ENCODE peak calls at places on chromosomes 3 and 15, in six cellular contexts. One of them, this sample, is unnamed.

GRCh38 chr15:69126054-69126469 is 34.4 kb upstream of the GLCE start:
- DNase-seq in K562: no peak
- DNase-seq in WTC11: no peak
- DNase-seq in A549: no peak
- DNase-seq in HepG2: peak; percentile 80
- DNase-seq in H1: no peak
- DNase-seq in this sample: peak; percentile 7

GRCh38 chr15:58556028-58556361 is 124.2 kb downstream of the LIPC start:
- DNase-seq in K562: no peak
- DNase-seq in WTC11: no peak
- DNase-seq in A549: no peak
- DNase-seq in HepG2: no peak
- DNase-seq in H1: no peak
- DNase-seq in this sample: no peak

GRCh38 chr3:33061782-33062181 is 35.2 kb downstream of the GLB1 start:
- DNase-seq in K562: no peak
- DNase-seq in WTC11: no peak
- DNase-seq in A549: no peak
- DNase-seq in HepG2: no peak
- DNase-seq in H1: no peak
- DNase-seq in this sample: no peak

GRCh38 chr15:63396546-63396939 is 14.9 kb upstream of the CA12 start:
- DNase-seq in K562: peak; percentile 61
- DNase-seq in WTC11: no peak
- DNase-seq in A549: no peak
- DNase-seq in HepG2: no peak
- DNase-seq in H1: no peak
- DNase-seq in this sample: no peak

GRCh38 chr3:62445267-62445666 is 71.9 kb upstream of the FEZF2 start:
- DNase-seq in K562: no peak
- DNase-seq in WTC11: no peak
- DNase-seq in A549: no peak
- DNase-seq in HepG2: peak; percentile 2
- DNase-seq in H1: no peak
- DNase-seq in this sample: peak; percentile 14

GRCh38 chr3:85164446-85164845 is 205.7 kb downstream of the CADM2 start:
- DNase-seq in K562: no peak
- DNase-seq in WTC11: no peak
- DNase-seq in A549: no peak
- DNase-seq in HepG2: no peak
- DNase-seq in H1: no peak
- DNase-seq in this sample: no peak

GRCh38 chr3:192864943-192865342 is 52.7 kb downstream of the MB21D2 start:
- DNase-seq in K562: no peak
- DNase-seq in WTC11: no peak
- DNase-seq in A549: no peak
- DNase-seq in HepG2: no peak
- DNase-seq in H1: no peak
- DNase-seq in this sample: no peak

GRCh38 chr3:31680072-31680870 is 147.5 kb downstream of the STT3B start:
- DNase-seq in K562: no peak
- DNase-seq in WTC11: no peak
- DNase-seq in A549: no peak
- DNase-seq in HepG2: peak; percentile 67
- DNase-seq in H1: peak; percentile 44
- DNase-seq in this sample: no peak

GRCh38 chr3:20060924-20061323 is 20.7 kb downstream of the KAT2B start:
- DNase-seq in K562: no peak
- DNase-seq in WTC11: no peak
- DNase-seq in A549: no peak
- DNase-seq in HepG2: no peak
- DNase-seq in H1: no peak
- DNase-seq in this sample: no peak

GRCh38 chr3:192366916-192367315 is 360.4 kb downstream of the FGF12 start:
- DNase-seq in K562: no peak
- DNase-seq in WTC11: no peak
- DNase-seq in A549: no peak
- DNase-seq in HepG2: no peak
- DNase-seq in H1: no peak
- DNase-seq in this sample: no peak

GRCh38 chr3:63413523-63413922 is 135.4 kb downstream of the SYNPR start:
- DNase-seq in K562: no peak
- DNase-seq in WTC11: no peak
- DNase-seq in A549: no peak
- DNase-seq in HepG2: no peak
- DNase-seq in H1: no peak
- DNase-seq in this sample: no peak

GRCh38 chr3:43009547-43009946 is 30.4 kb downstream of the GASK1A start:
- DNase-seq in K562: no peak
- DNase-seq in WTC11: no peak
- DNase-seq in A549: no peak
- DNase-seq in HepG2: no peak
- DNase-seq in H1: no peak
- DNase-seq in this sample: no peak

GRCh38 chr3:189369636-189370035 is 197.9 kb downstream of the TPRG1 start:
- DNase-seq in K562: no peak
- DNase-seq in WTC11: no peak
- DNase-seq in A549: no peak
- DNase-seq in HepG2: no peak
- DNase-seq in H1: no peak
- DNase-seq in this sample: no peak

GRCh38 chr15:33515121-33515520 is 204.4 kb downstream of the RYR3 start:
- DNase-seq in K562: no peak
- DNase-seq in WTC11: no peak
- DNase-seq in A549: no peak
- DNase-seq in HepG2: no peak
- DNase-seq in H1: no peak
- DNase-seq in this sample: no peak

GRCh38 chr15:69543681-69544080 is 91.1 kb downstream of the RPLP1 start:
- DNase-seq in K562: no peak
- DNase-seq in WTC11: peak; percentile 23
- DNase-seq in A549: no peak
- DNase-seq in HepG2: no peak
- DNase-seq in H1: no peak
- DNase-seq in this sample: no peak

GRCh38 chr3:191008074-191008473 is 145.6 kb upstream of the GMNC start:
- DNase-seq in K562: no peak
- DNase-seq in WTC11: no peak
- DNase-seq in A549: no peak
- DNase-seq in HepG2: no peak
- DNase-seq in H1: no peak
- DNase-seq in this sample: no peak

GRCh38 chr3:122533931-122534334 is 19.2 kb upstream of the KPNA1 start:
- DNase-seq in K562: peak; percentile 15
- DNase-seq in WTC11: no peak
- DNase-seq in A549: peak; percentile 75
- DNase-seq in HepG2: no peak
- DNase-seq in H1: no peak
- DNase-seq in this sample: no peak

GRCh38 chr3:70856414-70857162 is 544.1 kb upstream of the MDFIC2 start:
- DNase-seq in K562: no peak
- DNase-seq in WTC11: no peak
- DNase-seq in A549: peak; percentile 9
- DNase-seq in HepG2: no peak
- DNase-seq in H1: no peak
- DNase-seq in this sample: peak; percentile 42

GRCh38 chr15:91890614-91891013 is 37.1 kb downstream of the SLCO3A1 start:
- DNase-seq in K562: no peak
- DNase-seq in WTC11: no peak
- DNase-seq in A549: peak; percentile 62
- DNase-seq in HepG2: no peak
- DNase-seq in H1: peak; percentile 13
- DNase-seq in this sample: no peak

GRCh38 chr3:41700155-41700554 is 261.7 kb downstream of the ULK4 start:
- DNase-seq in K562: peak; percentile 41
- DNase-seq in WTC11: no peak
- DNase-seq in A549: no peak
- DNase-seq in HepG2: no peak
- DNase-seq in H1: no peak
- DNase-seq in this sample: peak; percentile 23

GRCh38 chr3:41701196-41701698 is 260.7 kb downstream of the ULK4 start:
- DNase-seq in K562: no peak
- DNase-seq in WTC11: no peak
- DNase-seq in A549: no peak
- DNase-seq in HepG2: no peak
- DNase-seq in H1: no peak
- DNase-seq in this sample: peak; percentile 36

GRCh38 chr3:41710646-41711388 is 251.1 kb downstream of the ULK4 start:
- DNase-seq in K562: no peak
- DNase-seq in WTC11: peak; percentile 17
- DNase-seq in A549: no peak
- DNase-seq in HepG2: no peak
- DNase-seq in H1: no peak
- DNase-seq in this sample: peak; percentile 29

GRCh38 chr3:41708176-41708575 is 253.7 kb downstream of the ULK4 start:
- DNase-seq in K562: no peak
- DNase-seq in WTC11: no peak
- DNase-seq in A549: no peak
- DNase-seq in HepG2: no peak
- DNase-seq in H1: no peak
- DNase-seq in this sample: peak; percentile 42

DNA sequence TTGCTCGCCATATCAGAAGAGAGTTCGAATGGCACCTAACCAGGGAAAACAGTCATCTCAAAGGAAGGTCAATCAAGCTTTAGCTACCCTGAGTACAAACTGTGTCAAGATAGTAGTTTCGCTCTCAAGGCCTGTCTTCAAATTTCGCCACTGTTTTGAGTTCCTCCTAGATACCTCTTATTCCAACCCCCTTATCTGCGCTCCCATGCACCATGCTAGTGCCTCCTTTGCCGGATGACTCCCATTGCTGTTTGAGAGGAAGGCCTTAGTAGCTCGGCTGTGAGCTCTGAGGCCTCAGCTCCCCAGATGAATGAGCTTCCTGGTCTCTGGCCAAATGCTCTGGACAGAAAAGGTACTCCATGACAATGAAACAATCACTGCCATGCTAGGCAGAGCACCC is 256.0 kb downstream of the ULK4 start:
- DNase-seq in K562: peak; percentile 29
- DNase-seq in WTC11: no peak
- DNase-seq in A549: no peak
- DNase-seq in HepG2: no peak
- DNase-seq in H1: no peak
- DNase-seq in this sample: no peak
- TF ChIP-seq JUN in K562: no peak
- TF ChIP-seq JUN in WTC11: no peak
- TF ChIP-seq JUN in A549: no peak
- TF ChIP-seq JUN in HepG2: no peak
- TF ChIP-seq JUN in H1: no peak
- TF ChIP-seq JUN in this sample: no peak

GRCh38 chr3:99945328-99945995 is 127.8 kb downstream of the CMSS1 start:
- DNase-seq in K562: no peak
- DNase-seq in WTC11: no peak
- DNase-seq in A549: no peak
- DNase-seq in HepG2: no peak
- DNase-seq in H1: no peak
- DNase-seq in this sample: peak; percentile 33
- TF ChIP-seq JUN in K562: no peak
- TF ChIP-seq JUN in WTC11: no peak
- TF ChIP-seq JUN in A549: no peak
- TF ChIP-seq JUN in HepG2: no peak
- TF ChIP-seq JUN in H1: no peak
- TF ChIP-seq JUN in this sample: no peak

GRCh38 chr3:119779731-119780383 is 2.0 kb upstream of the NR1I2 start:
- DNase-seq in K562: no peak
- DNase-seq in WTC11: no peak
- DNase-seq in A549: no peak
- DNase-seq in HepG2: no peak
- DNase-seq in H1: no peak
- DNase-seq in this sample: no peak

GRCh38 chr3:119781330-119782198 is at the start of gene NR1I2:
- DNase-seq in K562: no peak
- DNase-seq in WTC11: no peak
- DNase-seq in A549: no peak
- DNase-seq in HepG2: peak; percentile 60
- DNase-seq in H1: no peak
- DNase-seq in this sample: no peak

GRCh38 chr3:119778176-119778575 is 3.7 kb upstream of the NR1I2 start:
- DNase-seq in K562: no peak
- DNase-seq in WTC11: no peak
- DNase-seq in A549: no peak
- DNase-seq in HepG2: no peak
- DNase-seq in H1: no peak
- DNase-seq in this sample: peak; percentile 16

GRCh38 chr3:119776304-119776703 is 5.6 kb upstream of the NR1I2 start:
- DNase-seq in K562: no peak
- DNase-seq in WTC11: no peak
- DNase-seq in A549: no peak
- DNase-seq in HepG2: no peak
- DNase-seq in H1: no peak
- DNase-seq in this sample: no peak

GRCh38 chr3:119778811-119779210 is 3.1 kb upstream of the NR1I2 start:
- DNase-seq in K562: no peak
- DNase-seq in WTC11: no peak
- DNase-seq in A549: no peak
- DNase-seq in HepG2: no peak
- DNase-seq in H1: no peak
- DNase-seq in this sample: no peak
- TF ChIP-seq JUN in K562: no peak
- TF ChIP-seq JUN in WTC11: no peak
- TF ChIP-seq JUN in A549: no peak
- TF ChIP-seq JUN in HepG2: no peak
- TF ChIP-seq JUN in H1: no peak
- TF ChIP-seq JUN in this sample: no peak

GRCh38 chr3:49865198-49865784 is 4.4 kb downstream of the CAMKV start:
- DNase-seq in K562: no peak
- DNase-seq in WTC11: no peak
- DNase-seq in A549: no peak
- DNase-seq in HepG2: no peak
- DNase-seq in H1: no peak
- DNase-seq in this sample: no peak

GRCh38 chr3:49869525-49870126 is at the start of gene CAMKV:
- DNase-seq in K562: peak; percentile 76
- DNase-seq in WTC11: peak; percentile 77
- DNase-seq in A549: no peak
- DNase-seq in HepG2: no peak
- DNase-seq in H1: peak; percentile 84
- DNase-seq in this sample: no peak

GRCh38 chr3:49868951-49869454 is 703 bp downstream of the CAMKV start:
- DNase-seq in K562: peak; percentile 46
- DNase-seq in WTC11: peak; percentile 66
- DNase-seq in A549: no peak
- DNase-seq in HepG2: no peak
- DNase-seq in H1: peak; percentile 76
- DNase-seq in this sample: no peak

GRCh38 chr3:49867400-49867799 is 2.3 kb downstream of the CAMKV start:
- DNase-seq in K562: no peak
- DNase-seq in WTC11: no peak
- DNase-seq in A549: no peak
- DNase-seq in HepG2: no peak
- DNase-seq in H1: peak; percentile 39
- DNase-seq in this sample: no peak

DNA sequence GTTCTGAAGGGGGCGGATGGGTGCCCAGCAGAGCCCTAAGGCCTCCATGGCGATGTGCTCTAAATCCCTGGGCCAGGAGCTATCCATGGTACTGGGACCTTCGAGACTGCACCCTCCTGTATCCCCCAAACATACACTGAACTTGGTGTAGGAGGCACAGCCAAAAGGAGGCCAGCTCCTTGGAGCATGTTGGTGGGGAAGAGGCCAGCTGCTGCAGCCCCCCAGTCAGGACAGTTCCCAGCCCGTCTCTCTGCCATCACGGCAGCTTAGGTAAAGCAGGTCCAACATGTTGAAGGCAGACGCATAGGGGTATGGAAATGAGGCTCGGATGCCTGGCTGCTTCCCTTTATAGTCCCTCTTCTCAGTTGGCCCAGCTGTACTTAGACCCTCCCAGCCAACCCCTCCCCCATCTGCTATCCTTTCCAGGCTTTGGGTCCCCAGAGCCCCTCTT is 1.8 kb downstream of the CAMKV start:
- DNase-seq in K562: peak; percentile 49
- DNase-seq in WTC11: peak; percentile 78
- DNase-seq in A549: no peak
- DNase-seq in HepG2: peak; percentile 27
- DNase-seq in H1: peak; percentile 86
- DNase-seq in this sample: peak; percentile 29
- TF ChIP-seq JUN in K562: no peak
- TF ChIP-seq JUN in WTC11: peak; percentile 80
- TF ChIP-seq JUN in A549: no peak
- TF ChIP-seq JUN in HepG2: no peak
- TF ChIP-seq JUN in H1: no peak
- TF ChIP-seq JUN in this sample: no peak

This sample was measured in endothelial cell of umbilical vein.